ENCODE peak calls at places on chromosome 11, in four cellular contexts. One of them, this sample, is unnamed.

GRCh38 chr11:128963744-128964340 is 21.2 kb upstream of the TP53AIP1 start:
- DNase-seq in H1: no peak
- DNase-seq in IMR-90: peak; percentile 20
- DNase-seq in H9: no peak
- DNase-seq in this sample: peak; percentile 79

GRCh38 chr11:130179396-130180306 is 20.1 kb downstream of the ST14 start:
- DNase-seq in H1: no peak
- DNase-seq in IMR-90: no peak
- DNase-seq in H9: no peak
- DNase-seq in this sample: no peak

GRCh38 chr11:119206512-119207299 is 567 bp downstream of the CBL start:
- DNase-seq in H1: no peak
- DNase-seq in IMR-90: no peak
- DNase-seq in H9: peak; percentile 62
- DNase-seq in this sample: peak; percentile 61

GRCh38 chr11:76768091-76769047 is 14.8 kb upstream of the TSKU start:
- DNase-seq in H1: no peak
- DNase-seq in IMR-90: no peak
- DNase-seq in H9: no peak
- DNase-seq in this sample: peak; percentile 87

GRCh38 chr11:66112640-66113098 is 42.6 kb downstream of the PACS1 start:
- DNase-seq in H1: no peak
- DNase-seq in IMR-90: peak; percentile 76
- DNase-seq in H9: no peak
- DNase-seq in this sample: no peak

GRCh38 chr11:17760102-17761029 is 25.8 kb downstream of the KCNC1 start:
- DNase-seq in H1: peak; percentile 77
- DNase-seq in IMR-90: peak; percentile 39
- DNase-seq in H9: peak; percentile 92
- DNase-seq in this sample: peak; percentile 86

GRCh38 chr11:67230406-67230805 is 35.9 kb upstream of the GRK2 start:
- DNase-seq in H1: no peak
- DNase-seq in IMR-90: no peak
- DNase-seq in H9: no peak
- DNase-seq in this sample: no peak

GRCh38 chr11:429931-430456 is 11.8 kb downstream of the ANO9 start:
- DNase-seq in H1: no peak
- DNase-seq in IMR-90: no peak
- DNase-seq in H9: no peak
- DNase-seq in this sample: peak; percentile 37

GRCh38 chr11:10326080-10326964 is 21.4 kb downstream of the ADM start:
- DNase-seq in H1: no peak
- DNase-seq in IMR-90: no peak
- DNase-seq in H9: no peak
- DNase-seq in this sample: no peak

GRCh38 chr11:124277809-124278208 is 21.6 kb downstream of the OR8G5 start:
- DNase-seq in H1: no peak
- DNase-seq in IMR-90: no peak
- DNase-seq in H9: peak; percentile 35
- DNase-seq in this sample: peak; percentile 63

GRCh38 chr11:128582496-128583366 is 4.6 kb downstream of the ETS1 start:
- DNase-seq in H1: peak; percentile 50
- DNase-seq in IMR-90: peak; percentile 98
- DNase-seq in H9: peak; percentile 86
- DNase-seq in this sample: peak; percentile 94

GRCh38 chr11:70111269-70112016 is 33.3 kb downstream of the ANO1 start:
- DNase-seq in H1: no peak
- DNase-seq in IMR-90: peak; percentile 67
- DNase-seq in H9: no peak
- DNase-seq in this sample: peak; percentile 81

GRCh38 chr11:13679768-13680167 is 11.3 kb downstream of the FAR1 start:
- DNase-seq in H1: no peak
- DNase-seq in IMR-90: no peak
- DNase-seq in H9: no peak
- DNase-seq in this sample: no peak

GRCh38 chr11:68273056-68273738 is 1.4 kb upstream of the C11orf24 start:
- DNase-seq in H1: no peak
- DNase-seq in IMR-90: no peak
- DNase-seq in H9: peak; percentile 17
- DNase-seq in this sample: no peak

GRCh38 chr11:114075891-114076441 is 16.5 kb downstream of the ZBTB16 start:
- DNase-seq in H1: no peak
- DNase-seq in IMR-90: peak; percentile 24
- DNase-seq in H9: peak; percentile 71
- DNase-seq in this sample: peak; percentile 77

GRCh38 chr11:68430801-68431200 is 29.8 kb upstream of the PPP6R3 start:
- DNase-seq in H1: no peak
- DNase-seq in IMR-90: no peak
- DNase-seq in H9: no peak
- DNase-seq in this sample: no peak

GRCh38 chr11:12186683-12187082 is 76.3 kb downstream of the MICAL2 start:
- DNase-seq in H1: no peak
- DNase-seq in IMR-90: no peak
- DNase-seq in H9: no peak
- DNase-seq in this sample: no peak

GRCh38 chr11:71999813-72000590 is 1.3 kb downstream of the IL18BP start:
- DNase-seq in H1: no peak
- DNase-seq in IMR-90: no peak
- DNase-seq in H9: no peak
- DNase-seq in this sample: no peak

GRCh38 chr11:108278546-108278945 is 55.7 kb downstream of the ATM start:
- DNase-seq in H1: no peak
- DNase-seq in IMR-90: peak; percentile 2
- DNase-seq in H9: peak; percentile 28
- DNase-seq in this sample: peak; percentile 75

GRCh38 chr11:16195659-16196058 is 160.7 kb downstream of the SOX6 start:
- DNase-seq in H1: no peak
- DNase-seq in IMR-90: peak; percentile 65
- DNase-seq in H9: no peak
- DNase-seq in this sample: no peak

GRCh38 chr11:26245046-26245445 is 86.9 kb upstream of the ANO3 start:
- DNase-seq in H1: no peak
- DNase-seq in IMR-90: peak; percentile 50
- DNase-seq in H9: no peak
- DNase-seq in this sample: no peak

GRCh38 chr11:86582898-86583297 is 89.5 kb downstream of the ME3 start:
- DNase-seq in H1: no peak
- DNase-seq in IMR-90: no peak
- DNase-seq in H9: no peak
- DNase-seq in this sample: no peak

GRCh38 chr11:87212891-87213290 is 175.2 kb downstream of the TMEM135 start:
- DNase-seq in H1: no peak
- DNase-seq in IMR-90: peak; percentile 43
- DNase-seq in H9: no peak
- DNase-seq in this sample: no peak

GRCh38 chr11:73229321-73230275 is 11.5 kb downstream of the P2RY2 start:
- DNase-seq in H1: no peak
- DNase-seq in IMR-90: no peak
- DNase-seq in H9: peak; percentile 24
- DNase-seq in this sample: no peak

GRCh38 chr11:19316434-19316833 is 75.7 kb upstream of the E2F8 start:
- DNase-seq in H1: no peak
- DNase-seq in IMR-90: no peak
- DNase-seq in H9: no peak
- DNase-seq in this sample: no peak

GRCh38 chr11:110433393-110434333 is 3.9 kb downstream of the FDX1 start:
- DNase-seq in H1: no peak
- DNase-seq in IMR-90: peak; percentile 42
- DNase-seq in H9: no peak
- DNase-seq in this sample: peak; percentile 35

GRCh38 chr11:114121744-114122504 is 62.4 kb downstream of the ZBTB16 start:
- DNase-seq in H1: no peak
- DNase-seq in IMR-90: no peak
- DNase-seq in H9: no peak
- DNase-seq in this sample: no peak

GRCh38 chr11:76752321-76753175 is 30.6 kb upstream of the TSKU start:
- DNase-seq in H1: no peak
- DNase-seq in IMR-90: peak; percentile 88
- DNase-seq in H9: no peak
- DNase-seq in this sample: no peak

GRCh38 chr11:10858505-10859360 is 880 bp upstream of the ZBED5 start:
- DNase-seq in H1: no peak
- DNase-seq in IMR-90: peak; percentile 19
- DNase-seq in H9: peak; percentile 70
- DNase-seq in this sample: peak; percentile 86

GRCh38 chr11:12109591-12110196 is 696 bp upstream of the MICAL2 start:
- DNase-seq in H1: no peak
- DNase-seq in IMR-90: no peak
- DNase-seq in H9: no peak
- DNase-seq in this sample: no peak

GRCh38 chr11:62151737-62152102 is 27.9 kb downstream of the INCENP start:
- DNase-seq in H1: no peak
- DNase-seq in IMR-90: no peak
- DNase-seq in H9: no peak
- DNase-seq in this sample: no peak

GRCh38 chr11:86608251-86608799 is 64.1 kb downstream of the ME3 start:
- DNase-seq in H1: no peak
- DNase-seq in IMR-90: peak; percentile 80
- DNase-seq in H9: peak; percentile 64
- DNase-seq in this sample: peak; percentile 78

GRCh38 chr11:44737686-44738085 is 10.9 kb downstream of the TSPAN18 start:
- DNase-seq in H1: no peak
- DNase-seq in IMR-90: no peak
- DNase-seq in H9: no peak
- DNase-seq in this sample: no peak

GRCh38 chr11:44732564-44732963 is 5.8 kb downstream of the TSPAN18 start:
- DNase-seq in H1: no peak
- DNase-seq in IMR-90: no peak
- DNase-seq in H9: no peak
- DNase-seq in this sample: no peak

GRCh38 chr11:44733877-44734276 is 7.1 kb downstream of the TSPAN18 start:
- DNase-seq in H1: no peak
- DNase-seq in IMR-90: no peak
- DNase-seq in H9: peak; percentile 60
- DNase-seq in this sample: peak; percentile 71

GRCh38 chr11:44737222-44737621 is 10.5 kb downstream of the TSPAN18 start:
- DNase-seq in H1: no peak
- DNase-seq in IMR-90: no peak
- DNase-seq in H9: no peak
- DNase-seq in this sample: no peak

DNA sequence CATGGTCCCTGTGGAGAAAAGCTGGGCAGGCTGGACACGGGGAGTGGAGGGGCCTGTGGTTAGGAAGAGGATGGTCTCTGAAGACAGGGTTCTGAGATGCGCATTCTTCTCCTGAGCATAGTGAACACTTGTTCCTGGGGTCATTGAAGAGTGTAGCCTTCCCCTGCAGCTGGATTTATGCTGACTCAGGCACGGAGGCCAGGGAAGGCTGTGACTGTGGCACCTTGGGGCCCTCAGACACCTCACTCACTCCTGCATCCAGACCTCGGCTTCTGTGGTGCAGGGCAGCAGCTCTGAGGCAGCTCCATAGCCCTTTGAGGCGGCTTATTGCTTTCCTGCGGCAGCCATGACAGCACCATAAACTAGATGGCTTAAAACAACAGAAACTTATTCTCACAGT is 8.2 kb downstream of the TSPAN18 start:
- DNase-seq in H1: no peak
- DNase-seq in IMR-90: no peak
- DNase-seq in H9: no peak
- DNase-seq in this sample: no peak
- H4K5ac ChIP-seq in H1: no peak overlapping the region
- H4K5ac ChIP-seq in IMR-90: no peak overlapping the region
- H4K5ac ChIP-seq in H9: no peak overlapping the region
- H4K5ac ChIP-seq in this sample: no peak overlapping the region

GRCh38 chr11:90176069-90176468 is 41.6 kb downstream of the NAALAD2 start:
- DNase-seq in H1: no peak
- DNase-seq in IMR-90: no peak
- DNase-seq in H9: no peak
- DNase-seq in this sample: peak; percentile 8
- H4K5ac ChIP-seq in H1: no peak overlapping the region
- H4K5ac ChIP-seq in IMR-90: no peak overlapping the region
- H4K5ac ChIP-seq in H9: no peak overlapping the region
- H4K5ac ChIP-seq in this sample: no peak overlapping the region

DNA sequence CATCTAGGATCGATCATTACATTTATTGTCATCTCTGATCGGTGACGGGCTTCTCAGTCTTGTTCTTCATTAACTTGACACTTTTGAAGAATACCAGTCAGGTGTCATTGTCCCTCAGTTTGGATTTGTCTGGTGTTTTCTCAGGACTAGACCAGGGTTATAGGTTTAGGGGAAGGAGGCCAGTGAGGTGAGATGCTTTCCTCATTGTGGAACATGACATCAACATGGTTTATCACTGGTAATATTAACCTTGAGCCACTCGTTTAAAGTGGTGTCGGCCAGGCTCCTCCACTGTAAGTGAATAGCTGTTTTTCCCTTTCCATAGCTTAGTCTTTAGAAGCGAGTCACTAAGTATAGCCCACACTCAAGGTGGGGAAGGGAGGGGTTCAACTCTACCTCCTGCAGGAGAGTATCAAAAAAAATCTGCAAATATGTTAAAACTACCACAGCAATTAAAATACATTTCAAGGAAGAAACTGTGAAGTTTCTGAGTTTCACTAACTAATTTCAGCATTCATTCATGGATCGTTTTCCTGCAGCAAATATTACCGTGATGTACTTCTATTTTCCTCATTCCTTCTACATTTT is 42.0 kb downstream of the KCNQ1OT1 start:
- DNase-seq in H1: no peak
- DNase-seq in IMR-90: no peak
- DNase-seq in H9: no peak
- DNase-seq in this sample: no peak
- H4K5ac ChIP-seq in H1: no peak overlapping the region
- H4K5ac ChIP-seq in IMR-90: no peak overlapping the region
- H4K5ac ChIP-seq in H9: no peak overlapping the region
- H4K5ac ChIP-seq in this sample: no peak overlapping the region

DNA sequence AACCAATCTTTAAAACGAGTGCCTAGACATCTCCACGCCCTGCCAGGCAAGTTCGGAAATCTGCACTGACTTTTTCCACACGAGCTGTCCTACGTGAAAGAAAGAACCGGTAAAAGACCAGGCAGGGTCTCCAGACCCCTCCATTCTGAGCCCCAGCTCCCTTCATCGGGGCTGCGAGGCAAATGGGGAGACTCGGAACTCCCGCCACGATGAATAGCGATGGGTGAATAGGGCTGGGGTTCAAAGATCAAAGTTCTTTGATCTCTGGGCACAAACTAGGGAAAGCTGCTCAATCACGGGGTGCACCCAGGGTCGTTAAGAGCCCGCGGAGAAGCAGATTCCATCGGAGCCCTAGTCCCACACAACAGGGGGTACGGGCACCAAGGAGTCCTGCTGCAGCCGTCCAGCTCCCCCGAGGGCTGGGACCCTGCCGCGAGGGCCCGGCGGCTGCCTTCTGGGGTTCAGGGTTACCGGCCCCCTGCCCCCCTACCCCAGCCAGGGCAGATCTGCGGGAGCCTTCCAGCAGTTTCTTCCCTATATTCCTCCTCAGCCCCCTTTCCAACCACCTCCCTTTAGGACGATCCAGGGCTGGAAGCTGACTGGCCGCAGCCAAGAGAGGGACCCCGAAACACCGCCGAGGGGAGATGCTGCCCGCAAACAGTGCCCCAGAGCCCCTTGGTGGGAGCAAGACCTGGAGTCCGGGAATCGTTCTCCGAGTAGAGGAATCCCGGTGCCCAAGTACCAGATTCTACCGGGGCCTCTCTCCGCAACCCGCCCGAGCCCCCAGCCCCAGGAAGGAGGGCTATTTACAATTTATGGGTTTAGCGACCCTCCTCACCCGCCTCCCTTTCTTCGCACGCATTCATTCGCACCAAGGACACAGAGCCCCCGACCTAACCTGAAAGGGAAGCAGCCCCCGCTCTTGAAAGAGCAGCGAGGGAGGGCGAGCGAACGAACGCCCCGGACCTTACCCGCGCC is 952 bp downstream of the LRP4 start:
- DNase-seq in H1: no peak
- DNase-seq in IMR-90: no peak
- DNase-seq in H9: no peak
- DNase-seq in this sample: no peak
- H4K5ac ChIP-seq in H1: no peak overlapping the region
- H4K5ac ChIP-seq in IMR-90: no peak overlapping the region
- H4K5ac ChIP-seq in H9: no peak overlapping the region
- H4K5ac ChIP-seq in this sample: no peak overlapping the region

This sample was measured in mesendoderm.